ENCODE peak calls at places on chromosomes 7 and 10, in five cellular contexts. One of them, this sample, is unnamed.
A peak's percentile ranks its signal among the peaks of the same experiment; 100 is the strongest.

GRCh38 chr10:89274928-89275327 is 23.4 kb upstream of the LIPA start:
- DNase-seq in neuronal stem cell: no peak
- DNase-seq in H9: no peak
- DNase-seq in mesenchymal stem cell: peak; percentile 50
- DNase-seq in H1: no peak
- DNase-seq in this sample: peak; percentile 57

GRCh38 chr7:45659496-45660139 is 85.5 kb downstream of the ADCY1 start:
- DNase-seq in neuronal stem cell: no peak
- DNase-seq in H9: no peak
- DNase-seq in mesenchymal stem cell: no peak
- DNase-seq in H1: peak; percentile 30
- DNase-seq in this sample: no peak

GRCh38 chr10:28001353-28001752 is 2.5 kb upstream of the ODAD2 start:
- DNase-seq in neuronal stem cell: no peak
- DNase-seq in H9: no peak
- DNase-seq in mesenchymal stem cell: no peak
- DNase-seq in H1: no peak
- DNase-seq in this sample: no peak

GRCh38 chr7:156155988-156156733 is 343.9 kb upstream of the SHH start:
- DNase-seq in neuronal stem cell: no peak
- DNase-seq in H9: no peak
- DNase-seq in mesenchymal stem cell: no peak
- DNase-seq in H1: no peak
- DNase-seq in this sample: no peak

GRCh38 chr10:59905066-59905734 is 1.2 kb downstream of the CCDC6 start:
- DNase-seq in neuronal stem cell: no peak
- DNase-seq in H9: peak; percentile 48
- DNase-seq in mesenchymal stem cell: peak; percentile 39
- DNase-seq in H1: peak; percentile 70
- DNase-seq in this sample: no peak

GRCh38 chr7:143172354-143172753 is 10.9 kb upstream of the TAS2R39 start:
- DNase-seq in neuronal stem cell: no peak
- DNase-seq in H9: no peak
- DNase-seq in mesenchymal stem cell: no peak
- DNase-seq in H1: no peak
- DNase-seq in this sample: no peak

GRCh38 chr7:140876519-140877248 is 48.0 kb downstream of the BRAF start:
- DNase-seq in neuronal stem cell: no peak
- DNase-seq in H9: no peak
- DNase-seq in mesenchymal stem cell: peak; percentile 79
- DNase-seq in H1: no peak
- DNase-seq in this sample: peak; percentile 27

GRCh38 chr7:113907617-113908016 is 11.2 kb downstream of the PPP1R3A start:
- DNase-seq in neuronal stem cell: no peak
- DNase-seq in H9: no peak
- DNase-seq in mesenchymal stem cell: no peak
- DNase-seq in H1: no peak
- DNase-seq in this sample: no peak

GRCh38 chr7:75642810-75643486 is 95.8 kb downstream of the HIP1 start:
- DNase-seq in neuronal stem cell: no peak
- DNase-seq in H9: peak; percentile 76
- DNase-seq in mesenchymal stem cell: peak; percentile 65
- DNase-seq in H1: peak; percentile 85
- DNase-seq in this sample: peak; percentile 90

GRCh38 chr7:20153567-20153966 is 63.6 kb downstream of the MACC1 start:
- DNase-seq in neuronal stem cell: no peak
- DNase-seq in H9: no peak
- DNase-seq in mesenchymal stem cell: peak; percentile 37
- DNase-seq in H1: no peak
- DNase-seq in this sample: no peak

GRCh38 chr10:24722676-24723385 is 856 bp downstream of the ARHGAP21 start:
- DNase-seq in neuronal stem cell: peak; percentile 60
- DNase-seq in H9: peak; percentile 48
- DNase-seq in mesenchymal stem cell: peak; percentile 71
- DNase-seq in H1: peak; percentile 72
- DNase-seq in this sample: peak; percentile 54

GRCh38 chr10:110115784-110116520 is 91.5 kb upstream of the MXI1 start:
- DNase-seq in neuronal stem cell: no peak
- DNase-seq in H9: no peak
- DNase-seq in mesenchymal stem cell: no peak
- DNase-seq in H1: no peak
- DNase-seq in this sample: no peak

GRCh38 chr10:96642973-96643372 is 56.2 kb upstream of the TM9SF3 start:
- DNase-seq in neuronal stem cell: peak; percentile 29
- DNase-seq in H9: peak; percentile 67
- DNase-seq in mesenchymal stem cell: no peak
- DNase-seq in H1: peak; percentile 82
- DNase-seq in this sample: peak; percentile 87

GRCh38 chr10:130137077-130137448 is 872 bp downstream of the GLRX3 start:
- DNase-seq in neuronal stem cell: peak; percentile 26
- DNase-seq in H9: no peak
- DNase-seq in mesenchymal stem cell: peak; percentile 80
- DNase-seq in H1: no peak
- DNase-seq in this sample: no peak

GRCh38 chr10:110504111-110504735 is 6.5 kb downstream of the DUSP5 start:
- DNase-seq in neuronal stem cell: no peak
- DNase-seq in H9: no peak
- DNase-seq in mesenchymal stem cell: peak; percentile 96
- DNase-seq in H1: no peak
- DNase-seq in this sample: peak; percentile 50

GRCh38 chr10:12252882-12253546 is 57.0 kb downstream of the CDC123 start:
- DNase-seq in neuronal stem cell: no peak
- DNase-seq in H9: peak; percentile 69
- DNase-seq in mesenchymal stem cell: peak; percentile 35
- DNase-seq in H1: peak; percentile 61
- DNase-seq in this sample: peak; percentile 55

GRCh38 chr7:43784030-43785001 is 25.8 kb downstream of the BLVRA start:
- DNase-seq in neuronal stem cell: no peak
- DNase-seq in H9: no peak
- DNase-seq in mesenchymal stem cell: peak; percentile 70
- DNase-seq in H1: no peak
- DNase-seq in this sample: peak; percentile 22

GRCh38 chr7:102095933-102096332 is 190.7 kb upstream of the SH2B2 start:
- DNase-seq in neuronal stem cell: no peak
- DNase-seq in H9: peak; percentile 18
- DNase-seq in mesenchymal stem cell: no peak
- DNase-seq in H1: peak; percentile 31
- DNase-seq in this sample: no peak

GRCh38 chr10:63227207-63227895 is 94.2 kb downstream of the NRBF2 start:
- DNase-seq in neuronal stem cell: no peak
- DNase-seq in H9: no peak
- DNase-seq in mesenchymal stem cell: peak; percentile 41
- DNase-seq in H1: no peak
- DNase-seq in this sample: no peak

GRCh38 chr10:63228237-63228636 is 95.1 kb downstream of the NRBF2 start:
- DNase-seq in neuronal stem cell: no peak
- DNase-seq in H9: no peak
- DNase-seq in mesenchymal stem cell: no peak
- DNase-seq in H1: no peak
- DNase-seq in this sample: no peak

GRCh38 chr10:63224241-63224640 is 91.1 kb downstream of the NRBF2 start:
- DNase-seq in neuronal stem cell: no peak
- DNase-seq in H9: no peak
- DNase-seq in mesenchymal stem cell: no peak
- DNase-seq in H1: no peak
- DNase-seq in this sample: no peak

DNA sequence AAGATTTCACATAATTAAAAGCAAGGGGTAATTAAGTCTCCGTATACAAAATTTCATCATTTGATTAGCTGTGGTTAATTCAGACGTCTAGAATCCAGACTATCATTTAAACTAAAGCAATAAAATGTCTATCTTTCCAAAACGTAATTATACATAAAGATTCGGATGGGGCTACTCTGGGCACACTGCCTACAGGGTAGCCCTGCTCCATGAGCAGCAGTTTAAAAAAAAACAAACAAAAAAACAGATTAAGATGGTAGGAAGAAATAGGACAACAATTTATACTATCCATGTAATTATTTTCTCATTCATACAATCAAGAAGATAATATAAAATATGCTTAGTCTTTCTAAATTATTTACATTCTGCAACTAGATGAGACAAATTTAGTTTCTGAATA is 96.1 kb downstream of the NRBF2 start:
- DNase-seq in neuronal stem cell: no peak
- DNase-seq in H9: no peak
- DNase-seq in mesenchymal stem cell: no peak
- DNase-seq in H1: no peak
- DNase-seq in this sample: no peak
- H2BK12ac ChIP-seq in neuronal stem cell: no peak overlapping the region
- H2BK12ac ChIP-seq in H9: no peak overlapping the region
- H2BK12ac ChIP-seq in mesenchymal stem cell: no peak overlapping the region
- H2BK12ac ChIP-seq in H1: no peak overlapping the region
- H2BK12ac ChIP-seq in this sample: no peak overlapping the region

DNA sequence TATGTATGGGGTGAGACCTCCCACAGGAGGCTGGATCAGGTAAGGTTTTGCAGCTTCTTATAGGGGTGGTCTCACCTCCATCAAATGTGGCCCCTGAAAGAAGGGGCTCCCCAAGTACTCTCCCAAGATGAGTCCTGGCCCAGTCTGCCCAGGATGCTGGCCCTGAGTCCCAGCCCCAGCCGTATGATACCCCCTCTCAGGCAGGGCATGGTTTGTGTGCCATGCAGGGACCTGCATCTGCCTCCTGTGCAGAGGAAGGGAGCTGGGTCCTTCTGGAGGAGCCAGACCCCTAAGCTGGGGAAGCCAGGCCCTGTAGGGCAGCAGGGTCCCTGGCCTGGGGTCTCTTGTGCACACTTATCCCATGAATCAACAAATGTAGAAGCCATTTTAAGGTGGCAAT is 35.1 kb upstream of the ZNF716 start:
- DNase-seq in neuronal stem cell: no peak
- DNase-seq in H9: no peak
- DNase-seq in mesenchymal stem cell: no peak
- DNase-seq in H1: no peak
- DNase-seq in this sample: no peak
- H3K9me3 ChIP-seq in neuronal stem cell: no peaks in the 10 kb centered on the region
- H3K9me3 ChIP-seq in H9: peaks cover 82% of the 10 kb centered on the region
- H3K9me3 ChIP-seq in mesenchymal stem cell: peaks cover 18% of the 10 kb centered on the region
- H3K9me3 ChIP-seq in H1: peaks cover 88% of the 10 kb centered on the region
- H3K9me3 ChIP-seq in this sample: peaks cover 69% of the 10 kb centered on the region

DNA sequence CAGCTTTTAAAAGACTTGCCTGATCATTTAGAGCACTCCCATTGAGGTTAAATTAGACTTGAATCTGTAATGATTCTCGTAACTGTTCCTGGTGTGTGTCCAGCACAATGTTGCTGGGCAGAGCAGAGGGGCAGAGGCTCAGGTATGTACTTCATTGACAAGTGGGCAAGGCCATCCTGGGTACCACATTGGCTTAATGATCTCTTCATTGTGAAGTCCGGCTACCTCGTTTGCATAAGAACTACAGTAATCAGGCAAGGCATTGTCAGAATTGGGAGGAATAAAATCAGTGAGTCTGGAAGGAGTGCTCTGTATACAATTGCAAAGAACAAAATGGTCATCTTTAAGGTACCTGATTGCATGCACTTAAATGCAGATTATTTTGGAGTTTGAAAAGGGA is 6.1 kb downstream of the RPS24 start:
- DNase-seq in neuronal stem cell: no peak
- DNase-seq in H9: peak; percentile 49
- DNase-seq in mesenchymal stem cell: no peak
- DNase-seq in H1: no peak
- DNase-seq in this sample: no peak
- H3K4me1 ChIP-seq in neuronal stem cell: peaks cover 3% of the 10 kb centered on the region
- H3K4me1 ChIP-seq in H9: peaks cover 2% of the 10 kb centered on the region
- H3K4me1 ChIP-seq in mesenchymal stem cell: peaks cover 15% of the 10 kb centered on the region
- H3K4me1 ChIP-seq in H1: peaks cover 30% of the 10 kb centered on the region
- H3K4me1 ChIP-seq in this sample: no peaks in the 10 kb centered on the region

GRCh38 chr7:82358923-82359322 is 84.7 kb downstream of the CACNA2D1 start:
- DNase-seq in neuronal stem cell: no peak
- DNase-seq in H9: no peak
- DNase-seq in mesenchymal stem cell: no peak
- DNase-seq in H1: no peak
- DNase-seq in this sample: no peak
- H2BK12ac ChIP-seq in neuronal stem cell: no peak overlapping the region
- H2BK12ac ChIP-seq in H9: no peak overlapping the region
- H2BK12ac ChIP-seq in mesenchymal stem cell: no peak overlapping the region
- H2BK12ac ChIP-seq in H1: no peak overlapping the region
- H2BK12ac ChIP-seq in this sample: no peak overlapping the region

DNA sequence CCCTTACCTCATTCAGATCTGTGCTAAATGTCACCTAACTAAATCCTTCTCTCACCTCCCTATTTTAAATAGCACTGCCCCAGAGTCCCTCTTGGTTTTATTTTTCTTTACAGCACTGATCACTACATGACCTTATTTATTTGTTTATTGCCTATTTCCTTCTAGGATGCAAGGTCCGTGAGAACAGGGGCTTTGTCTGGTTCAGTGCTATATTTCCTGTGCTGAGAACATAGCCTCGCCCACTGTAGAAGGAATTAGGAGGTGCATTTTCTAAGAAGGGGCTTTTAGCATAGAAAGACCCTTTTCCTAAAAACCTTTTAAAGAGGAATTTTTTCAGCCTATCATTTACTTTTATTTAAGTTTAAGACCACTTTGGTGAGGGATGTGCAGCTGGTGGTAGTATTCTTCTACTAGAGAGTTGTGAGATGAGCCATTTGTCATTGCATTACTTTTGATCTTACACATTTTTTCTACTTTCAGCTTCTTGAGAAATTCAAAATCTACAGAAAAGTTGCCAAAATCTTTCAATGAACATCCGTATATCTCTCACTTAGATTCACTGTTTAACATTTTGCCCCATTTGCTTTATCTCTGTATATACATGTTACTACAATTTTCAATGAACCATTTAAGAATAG is 13.5 kb upstream of the PCGF5 start:
- DNase-seq in neuronal stem cell: no peak
- DNase-seq in H9: no peak
- DNase-seq in mesenchymal stem cell: no peak
- DNase-seq in H1: no peak
- DNase-seq in this sample: no peak
- H3K9me3 ChIP-seq in neuronal stem cell: no peaks in the 10 kb centered on the region
- H3K9me3 ChIP-seq in H9: no peaks in the 10 kb centered on the region
- H3K9me3 ChIP-seq in mesenchymal stem cell: no peaks in the 10 kb centered on the region
- H3K9me3 ChIP-seq in H1: no peaks in the 10 kb centered on the region
- H3K9me3 ChIP-seq in this sample: no peaks in the 10 kb centered on the region

DNA sequence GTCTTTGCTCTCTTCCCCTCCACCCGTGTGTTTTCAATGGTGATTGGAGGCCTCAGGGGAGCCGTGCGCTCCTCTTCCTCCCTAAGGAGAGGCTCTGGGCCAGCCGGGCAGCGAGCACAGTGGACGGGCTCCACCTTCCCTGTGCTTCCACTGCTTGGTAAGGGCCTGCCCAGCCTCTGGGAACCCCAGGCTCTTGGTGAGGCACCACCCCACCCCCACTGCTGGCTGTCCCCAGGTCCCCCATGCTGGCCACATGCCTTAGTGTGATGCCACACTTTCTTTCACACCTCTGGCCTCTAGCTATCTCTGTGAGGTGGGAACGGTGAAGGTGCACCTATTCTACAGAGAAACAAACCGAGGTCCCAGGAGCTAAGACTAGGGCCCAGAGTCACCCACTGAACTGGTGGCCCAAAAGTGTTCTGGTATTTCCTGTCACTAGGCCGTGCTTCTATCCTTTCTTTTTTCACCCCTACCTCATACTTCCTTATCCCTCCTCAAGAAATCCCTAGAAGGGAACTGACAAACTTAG is 53.3 kb downstream of the UNC5B start:
- DNase-seq in neuronal stem cell: no peak
- DNase-seq in H9: no peak
- DNase-seq in mesenchymal stem cell: no peak
- DNase-seq in H1: no peak
- DNase-seq in this sample: no peak
- H3K4me1 ChIP-seq in neuronal stem cell: peaks cover 15% of the 10 kb centered on the region
- H3K4me1 ChIP-seq in H9: peaks cover 3% of the 10 kb centered on the region
- H3K4me1 ChIP-seq in mesenchymal stem cell: peaks cover 3% of the 10 kb centered on the region
- H3K4me1 ChIP-seq in H1: peaks cover 63% of the 10 kb centered on the region
- H3K4me1 ChIP-seq in this sample: peaks cover 74% of the 10 kb centered on the region